ENCODE peak calls at places on chromosomes 3 and 15, in six cellular contexts. T, Y, O, D, J and M are unnamed samples.
A peak's percentile ranks its signal among the peaks of the same experiment; 100 is the strongest.

GRCh38 chr3:196914866-196915265 is 27.5 kb downstream of the NCBP2 start:
- DNase-seq in O (no peak), J (no peak), Y (no peak), D (no peak), T (no peak), M (no peak)

GRCh38 chr3:28504945-28505344 is 156.3 kb upstream of the AZI2 start:
- DNase-seq in Y (no peak), O (no peak), D (no peak), J (peak; percentile 40), T (no peak), M (no peak)

GRCh38 chr15:29034151-29034550 is 148.4 kb downstream of the APBA2 start:
- DNase-seq in J (no peak), T (peak; percentile 19), D (no peak), Y (no peak), O (peak; percentile 17), M (no peak)

GRCh38 chr3:135991621-135992020 is 26.1 kb downstream of the PPP2R3A start:
- DNase-seq in J (no peak), D (no peak), T (no peak), O (no peak), Y (no peak), M (no peak)

GRCh38 chr3:133828576-133829309 is 23.1 kb downstream of the SRPRB start:
- DNase-seq in O (no peak), T (no peak), J (peak; percentile 13), Y (no peak), D (no peak), M (no peak)

GRCh38 chr3:139251529-139251928 is 92.3 kb upstream of the MRPS22 start:
- DNase-seq in Y (no peak), O (peak; percentile 56), J (no peak), D (peak; percentile 71), T (peak; percentile 46), M (no peak)

GRCh38 chr3:124630994-124631393 is 99.3 kb upstream of the UMPS start:
- DNase-seq in T (no peak), D (no peak), O (no peak), Y (peak; percentile 58), J (no peak), M (no peak)

GRCh38 chr15:67543348-67543718 is 830 bp downstream of the MAP2K5 start:
- DNase-seq in Y (peak; percentile 53), T (no peak), O (no peak), D (no peak), J (peak; percentile 25), M (no peak)

GRCh38 chr3:194404365-194405140 is 5.5 kb upstream of the GP5 start:
- DNase-seq in Y (peak; percentile 72), T (peak; percentile 67), O (peak; percentile 75), D (peak; percentile 75), J (peak; percentile 55), M (no peak)

GRCh38 chr3:28089527-28089897 is 151.9 kb upstream of the CMC1 start:
- DNase-seq in J (no peak), O (no peak), Y (no peak), T (no peak), D (no peak), M (no peak)

GRCh38 chr3:184531580-184532290 is 29.9 kb upstream of the EPHB3 start:
- DNase-seq in T (no peak), O (peak; percentile 41), Y (peak; percentile 37), D (peak; percentile 22), J (no peak), M (no peak)

GRCh38 chr15:61824291-61824690 is 236.0 kb downstream of the VPS13C start:
- DNase-seq in O (no peak), Y (no peak), D (no peak), J (no peak), T (no peak), M (no peak)

GRCh38 chr3:119220198-119220597 is 20.5 kb downstream of the B4GALT4 start:
- DNase-seq in D (no peak), O (no peak), T (no peak), J (no peak), Y (peak; percentile 69), M (no peak)

GRCh38 chr15:45386420-45386819 is 8.1 kb upstream of the GATM start:
- DNase-seq in O (no peak), J (no peak), Y (peak; percentile 64), D (no peak), T (no peak), M (no peak)

GRCh38 chr3:34863485-34863884 is 775.8 kb upstream of the ARPP21 start:
- DNase-seq in O (no peak), D (no peak), Y (no peak), J (no peak), T (no peak), M (no peak)

GRCh38 chr3:187130346-187131066 is 8.8 kb downstream of the RPL39L start:
- DNase-seq in D (peak; percentile 87), J (no peak), O (peak; percentile 89), Y (no peak), T (peak; percentile 68), M (no peak)

GRCh38 chr15:41848595-41848994 is 9.9 kb downstream of the PLA2G4B start:
- DNase-seq in J (no peak), D (peak; percentile 66), O (peak; percentile 35), Y (no peak), T (peak; percentile 12), M (no peak)

GRCh38 chr15:93852761-93853160 is 378.6 kb upstream of the MCTP2 start:
- DNase-seq in O (no peak), J (no peak), T (no peak), Y (no peak), D (no peak), M (no peak)

GRCh38 chr3:58630081-58630709 is 36.4 kb downstream of the FAM3D start:
- DNase-seq in O (peak; percentile 73), Y (peak; percentile 86), T (peak; percentile 74), J (peak; percentile 86), D (peak; percentile 77), M (peak; percentile 29)

GRCh38 chr15:25181290-25182097 is 226.7 kb downstream of the SNRPN start:
- DNase-seq in T (no peak), Y (peak; percentile 33), J (no peak), O (no peak), D (no peak), M (peak; percentile 8)

GRCh38 chr15:55960946-55961345 is 32.5 kb downstream of the NEDD4 start:
- DNase-seq in O (no peak), D (no peak), T (no peak), Y (no peak), J (no peak), M (no peak)
- TF ChIP-seq CTCF in O (no peak), D (no peak), T (no peak), Y (no peak), J (no peak), M (no peak)

DNA sequence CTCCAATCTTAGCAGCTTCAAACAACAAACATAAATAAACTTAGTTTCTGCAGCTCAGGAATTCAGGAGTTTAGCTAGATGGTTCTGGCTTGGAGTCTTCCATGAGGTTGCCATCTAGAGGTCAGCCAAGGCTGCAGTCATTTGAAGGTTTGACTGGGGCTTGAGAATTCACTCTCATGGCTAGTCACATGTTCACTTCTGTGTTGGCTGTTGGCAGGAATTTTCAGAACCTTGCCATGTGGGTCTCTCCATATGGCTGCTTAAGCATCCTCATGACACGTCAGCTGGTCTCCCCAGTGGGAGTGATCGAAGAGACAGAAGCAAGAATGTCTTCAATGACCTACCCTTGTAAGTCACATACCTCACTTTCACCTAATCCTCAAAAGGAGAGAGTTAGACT is 269.2 kb upstream of the CNTN3 start:
- DNase-seq in O (peak; percentile 21), T (peak; percentile 8), D (no peak), Y (no peak), J (peak; percentile 28), M (no peak)
- TF ChIP-seq CTCF in O (peak; percentile 43), T (peak; percentile 51), D (no peak), Y (no peak), J (peak; percentile 54), M (no peak)

GRCh38 chr15:72861511-72861910 is 78.0 kb upstream of the ADPGK start:
- DNase-seq in D (no peak), J (no peak), Y (no peak), O (no peak), T (no peak), M (no peak)

GRCh38 chr15:72866086-72866646 is 82.6 kb upstream of the ADPGK start:
- DNase-seq in O (no peak), Y (no peak), J (no peak), T (no peak), D (no peak), M (no peak)

GRCh38 chr15:72864681-72865080 is 81.1 kb upstream of the ADPGK start:
- DNase-seq in Y (no peak), D (no peak), T (no peak), O (no peak), J (no peak), M (no peak)

GRCh38 chr15:72866866-72867616 is 83.5 kb upstream of the ADPGK start:
- DNase-seq in Y (no peak), T (no peak), D (no peak), J (no peak), O (no peak), M (no peak)

GRCh38 chr15:72865486-72865885 is 81.9 kb upstream of the ADPGK start:
- DNase-seq in Y (peak; percentile 66), O (no peak), D (no peak), T (no peak), J (peak; percentile 12), M (no peak)
- TF ChIP-seq CTCF in Y (peak; percentile 2), O (no peak), D (no peak), T (no peak), J (no peak), M (no peak)

GRCh38 chr3:147368151-147368550 is 38.2 kb downstream of the ZIC4 start:
- DNase-seq in D (no peak), Y (no peak), T (no peak), J (no peak), O (no peak), M (no peak)

GRCh38 chr3:147370316-147370715 is 36.0 kb downstream of the ZIC4 start:
- DNase-seq in J (no peak), D (no peak), Y (no peak), T (no peak), O (no peak), M (no peak)

GRCh38 chr3:147369671-147370123 is 36.6 kb downstream of the ZIC4 start:
- DNase-seq in O (no peak), D (no peak), T (no peak), J (peak; percentile 74), Y (no peak), M (no peak)

GRCh38 chr3:147368561-147369151 is 37.7 kb downstream of the ZIC4 start:
- DNase-seq in D (no peak), O (no peak), Y (no peak), T (no peak), J (peak; percentile 57), M (no peak)

GRCh38 chr3:147369231-147369630 is 37.1 kb downstream of the ZIC4 start:
- DNase-seq in O (no peak), T (no peak), Y (no peak), D (no peak), J (no peak), M (no peak)
- TF ChIP-seq CTCF in O (no peak), T (no peak), Y (no peak), D (no peak), J (no peak), M (no peak)

GRCh38 chr3:171865191-171865865 is 22.2 kb downstream of the TMEM212 start:
- DNase-seq in O (peak; percentile 44), J (no peak), T (no peak), D (no peak), Y (no peak), M (no peak)

GRCh38 chr3:171871392-171872274 is 28.5 kb downstream of the TMEM212 start:
- DNase-seq in J (no peak), Y (no peak), D (no peak), T (no peak), O (no peak), M (no peak)

GRCh38 chr3:171863920-171864319 is 20.8 kb downstream of the TMEM212 start:
- DNase-seq in O (no peak), D (no peak), T (no peak), Y (no peak), J (no peak), M (no peak)

GRCh38 chr3:171862993-171863521 is 19.9 kb downstream of the TMEM212 start:
- DNase-seq in Y (no peak), J (peak; percentile 27), T (peak; percentile 46), D (peak; percentile 77), O (peak; percentile 87), M (no peak)

GRCh38 chr3:171867976-171868375 is 24.8 kb downstream of the TMEM212 start:
- DNase-seq in O (no peak), Y (no peak), T (no peak), D (no peak), J (peak; percentile 35), M (no peak)
- TF ChIP-seq CTCF in O (peak; percentile 24), Y (peak; percentile 10), T (peak; percentile 37), D (peak; percentile 26), J (peak; percentile 59), M (no peak)